ENCODE peak calls at places on chromosomes 1 and 21, in ten cellular contexts. H is stimulated activated CD8-positive, alpha-beta memory T cell treated with anti-CD3 and anti-CD28 coated beads, Interleukin-2, amount 100 ng/mL, for 1 hour; C is NCI-H774; A is fibroblast of lung; Z is aorta; S is LoVo; D is NCI-H1105 treated with DMSO at 0.1 percent for 48 hours; N is H54; W is MV-4-11; B is dorsolateral prefrontal cortex. Q is an unnamed sample.

GRCh38 chr1:155086182-155086741 is 7.6 kb downstream of the EFNA3 start:
- DNase-seq in B (peak), W (peak), S (no peak), N (peak), D (peak), C (peak), H (peak), Z (peak), A (peak), Q (peak)

GRCh38 chr1:54681396-54681795 is 34.3 kb upstream of the TTC4 start:
- DNase-seq in H (no peak), A (no peak), C (peak), S (no peak), Z (no peak), B (no peak), D (peak), W (no peak), N (no peak), Q (no peak)

GRCh38 chr1:35605882-35606182 is 32.7 kb downstream of the TFAP2E start:
- DNase-seq in Z (no peak), A (no peak), H (no peak), B (no peak), D (no peak), W (no peak), S (no peak), C (no peak), N (no peak), Q (peak)

GRCh38 chr1:228727682-228728171 is 7.6 kb upstream of the RHOU start:
- DNase-seq in C (no peak), W (no peak), Z (no peak), H (no peak), D (no peak), N (no peak), S (no peak), A (no peak), B (no peak), Q (no peak)

GRCh38 chr1:29331731-29332130 is 95.4 kb downstream of the PTPRU start:
- DNase-seq in C (no peak), N (no peak), Z (no peak), A (no peak), S (no peak), W (no peak), H (no peak), B (no peak), D (no peak), Q (no peak)

GRCh38 chr21:33069243-33069642 is 698 bp upstream of the OLIG1 start:
- DNase-seq in S (no peak), H (no peak), C (no peak), Z (no peak), D (no peak), A (no peak), B (no peak), N (no peak), W (no peak), Q (no peak)

GRCh38 chr1:111201275-111202090 is 1.0 kb upstream of the DENND2D start:
- DNase-seq in N (no peak), C (no peak), S (no peak), A (no peak), B (no peak), D (no peak), H (no peak), W (peak), Z (no peak), Q (no peak)

GRCh38 chr1:226123591-226124471 is 61.3 kb downstream of the H3-3A start:
- DNase-seq in W (no peak), Z (peak), D (no peak), S (peak), N (peak), C (no peak), H (no peak), B (peak), A (no peak), Q (no peak)

GRCh38 chr1:226702318-226702956 is 36.6 kb downstream of the ITPKB start:
- DNase-seq in D (no peak), B (no peak), N (no peak), W (no peak), H (no peak), Z (no peak), A (peak), S (no peak), C (no peak), Q (no peak)

GRCh38 chr1:157040802-157041201 is 4.7 kb downstream of the ARHGEF11 start:
- DNase-seq in N (no peak), D (no peak), C (no peak), S (no peak), H (no peak), Z (no peak), B (no peak), A (peak), W (peak), Q (no peak)

GRCh38 chr21:16408280-16408669 is 678.5 kb downstream of the USP25 start:
- DNase-seq in S (no peak), A (no peak), B (no peak), D (no peak), W (no peak), N (no peak), H (no peak), C (no peak), Z (no peak), Q (no peak)

GRCh38 chr1:155022927-155023236 is 10.7 kb downstream of the DCST2 start:
- DNase-seq in Z (no peak), S (no peak), B (no peak), A (no peak), H (no peak), C (peak), W (peak), N (no peak), D (peak), Q (no peak)

Q was measured in SJSA1.